ENCODE peak calls at places on chromosomes 11 and 22, in nine cellular contexts. U is spleen, C is GM12892, H is endothelial cell of umbilical vein, Y is GM12878, Q is vagina, N is stomach, L is GM23338, V is prostate gland. X is an unnamed sample.

GRCh38 chr11:113562576-113562975 is 87.4 kb upstream of the DRD2 start:
- DNase-seq in U (no peak), C (no peak), H (no peak), Y (no peak), Q (no peak), N (no peak), L (no peak), V (no peak), X (no peak)

GRCh38 chr11:114250993-114251796 is 45.0 kb upstream of the NNMT start:
- DNase-seq in U (no peak), C (no peak), H (no peak), Y (no peak), Q (no peak), N (no peak), L (peak; percentile 44), V (no peak), X (no peak)

GRCh38 chr11:119062779-119063178 is 4.8 kb upstream of the VPS11 start:
- DNase-seq in U (no peak), C (no peak), H (no peak), Y (no peak), Q (no peak), N (peak; percentile 54), L (no peak), V (no peak), X (no peak)

GRCh38 chr11:8959546-8960166 is 4.6 kb downstream of the TMEM9B start:
- DNase-seq in U (no peak), C (peak; percentile 54), H (peak; percentile 87), Y (peak; percentile 65), Q (no peak), N (no peak), L (peak; percentile 91), V (peak; percentile 40), X (no peak)

GRCh38 chr11:25766332-25767015 is 565.5 kb upstream of the ANO3 start:
- DNase-seq in U (no peak), C (no peak), H (no peak), Y (no peak), Q (no peak), N (no peak), L (no peak), V (no peak), X (no peak)

GRCh38 chr22:46421272-46421671 is 85.8 kb downstream of the TRMU start:
- DNase-seq in U (no peak), C (no peak), H (no peak), Y (peak; percentile 35), Q (no peak), N (no peak), L (no peak), V (no peak), X (no peak)

GRCh38 chr22:47615051-47615450 is 852.6 kb downstream of the TBC1D22A start:
- DNase-seq in U (peak; percentile 48), C (no peak), H (no peak), Y (no peak), Q (no peak), N (no peak), L (no peak), V (no peak), X (no peak)

GRCh38 chr11:10943968-10944367 is 86.1 kb upstream of the ZBED5 start:
- DNase-seq in U (no peak), C (no peak), H (no peak), Y (no peak), Q (no peak), N (no peak), L (no peak), V (no peak), X (no peak)

GRCh38 chr22:30885001-30885366 is 83.6 kb downstream of the MORC2 start:
- DNase-seq in U (peak; percentile 42), C (no peak), H (no peak), Y (no peak), Q (no peak), N (no peak), L (no peak), V (no peak), X (no peak)

GRCh38 chr22:46303347-46303965 is 6.8 kb downstream of the GTSE1 start:
- DNase-seq in U (no peak), C (no peak), H (no peak), Y (no peak), Q (no peak), N (no peak), L (no peak), V (no peak), X (no peak)

GRCh38 chr11:14424096-14424495 is 65.1 kb upstream of the RRAS2 start:
- DNase-seq in U (no peak), C (no peak), H (peak; percentile 40), Y (no peak), Q (no peak), N (no peak), L (no peak), V (no peak), X (no peak)

GRCh38 chr11:10730151-10730550 is 20.9 kb upstream of the CTR9 start:
- DNase-seq in U (no peak), C (no peak), H (no peak), Y (no peak), Q (no peak), N (no peak), L (no peak), V (no peak), X (no peak)

GRCh38 chr11:1785749-1786261 is 22.1 kb upstream of the CTSD start:
- DNase-seq in U (no peak), C (no peak), H (no peak), Y (no peak), Q (no peak), N (no peak), L (no peak), V (no peak), X (no peak)

GRCh38 chr11:595400-595799 is 19.1 kb downstream of the PHRF1 start:
- DNase-seq in U (no peak), C (no peak), H (no peak), Y (no peak), Q (no peak), N (no peak), L (no peak), V (no peak), X (no peak)

GRCh38 chr11:48154162-48154561 is 62.4 kb upstream of the OR4B1 start:
- DNase-seq in U (no peak), C (no peak), H (peak; percentile 85), Y (no peak), Q (no peak), N (no peak), L (no peak), V (no peak), X (no peak)

GRCh38 chr22:46381142-46381541 is 45.6 kb downstream of the TRMU start:
- DNase-seq in U (no peak), C (no peak), H (no peak), Y (no peak), Q (no peak), N (no peak), L (no peak), V (no peak), X (no peak)

GRCh38 chr22:47631571-47632102 is 869.2 kb downstream of the TBC1D22A start:
- DNase-seq in U (no peak), C (no peak), H (no peak), Y (no peak), Q (peak; percentile 74), N (peak; percentile 23), L (no peak), V (no peak), X (no peak)

GRCh38 chr11:74018331-74019005 is 9.6 kb upstream of the UCP3 start:
- DNase-seq in U (no peak), C (no peak), H (no peak), Y (no peak), Q (no peak), N (peak; percentile 97), L (no peak), V (peak; percentile 62), X (peak; percentile 91)

DNA sequence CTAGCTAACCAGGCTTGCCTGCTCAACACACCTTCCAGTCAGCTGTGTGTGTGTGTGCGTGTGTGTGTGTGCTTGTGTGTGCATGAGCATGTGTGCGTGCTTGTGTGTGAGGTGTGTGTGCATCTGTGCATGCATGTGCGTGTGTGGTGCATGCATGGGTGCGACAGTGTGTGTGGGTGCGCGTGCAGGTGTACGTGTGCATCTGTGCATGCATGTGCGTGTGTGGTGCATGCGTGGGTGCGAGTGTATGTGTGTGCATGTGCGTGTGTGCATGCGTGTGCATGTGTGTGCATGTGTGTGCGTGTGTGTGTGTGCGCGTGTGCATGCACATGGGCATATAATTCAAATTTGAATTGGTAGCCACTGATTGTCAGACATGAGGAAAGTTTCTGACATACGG is 10.5 kb upstream of the TP53AIP1 start:
- DNase-seq in U (no peak), C (no peak), H (no peak), Y (no peak), Q (no peak), N (no peak), L (no peak), V (no peak), X (no peak)
- TF ChIP-seq POLR2AphosphoS5 in U (no peak), C (no peak), H (no peak), Y (no peak), Q (no peak), N (no peak), L (no peak), V (no peak), X (no peak)

GRCh38 chr11:66887531-66887930 is 30.7 kb downstream of the LRFN4 start:
- DNase-seq in U (no peak), C (no peak), H (no peak), Y (no peak), Q (no peak), N (no peak), L (no peak), V (no peak), X (no peak)

GRCh38 chr11:66888282-66888681 is 31.4 kb downstream of the LRFN4 start:
- DNase-seq in U (no peak), C (no peak), H (no peak), Y (no peak), Q (no peak), N (no peak), L (no peak), V (no peak), X (no peak)

GRCh38 chr11:66885469-66886316 is 28.8 kb downstream of the LRFN4 start:
- DNase-seq in U (no peak), C (no peak), H (no peak), Y (no peak), Q (no peak), N (peak; percentile 50), L (no peak), V (no peak), X (no peak)

GRCh38 chr11:66886317-66886588 is 29.4 kb downstream of the LRFN4 start:
- DNase-seq in U (no peak), C (no peak), H (no peak), Y (no peak), Q (no peak), N (no peak), L (no peak), V (no peak), X (no peak)

GRCh38 chr11:66886671-66887221 is 29.9 kb downstream of the LRFN4 start:
- DNase-seq in U (no peak), C (no peak), H (no peak), Y (no peak), Q (no peak), N (peak; percentile 58), L (no peak), V (no peak), X (no peak)
- TF ChIP-seq POLR2AphosphoS5 in U (no peak), C (no peak), H (no peak), Y (no peak), Q (no peak), N (no peak), L (no peak), V (no peak), X (no peak)

GRCh38 chr22:28249402-28249801 is 330.3 kb upstream of the PITPNB start:
- DNase-seq in U (no peak), C (no peak), H (no peak), Y (no peak), Q (no peak), N (no peak), L (no peak), V (no peak), X (no peak)
- TF ChIP-seq POLR2AphosphoS5 in U (no peak), C (no peak), H (no peak), Y (no peak), Q (no peak), N (no peak), L (no peak), V (no peak), X (no peak)

GRCh38 chr22:38481871-38482332 is 14.0 kb downstream of the KDELR3 start:
- DNase-seq in U (peak; percentile 32), C (no peak), H (no peak), Y (no peak), Q (no peak), N (no peak), L (no peak), V (no peak), X (no peak)
- TF ChIP-seq POLR2AphosphoS5 in U (peak; percentile 70), C (no peak), H (peak; percentile 33), Y (no peak), Q (no peak), N (no peak), L (peak; percentile 45), V (no peak), X (no peak)